ENCODE peak calls at places on chromosomes 7 and 10, in seven cellular contexts. One of them, this sample, is unnamed.

GRCh38 chr10:44132361-44133289 is 252.3 kb downstream of the CXCL12 start:
- DNase-seq in KBM-7: no peak
- DNase-seq in GM12892: no peak
- DNase-seq in SK-N-DZ: no peak
- DNase-seq in ELF-1: no peak
- DNase-seq in HTR-8/SVneo: no peak
- DNase-seq in midbrain: no peak
- DNase-seq in this sample: no peak

GRCh38 chr10:50538473-50539398 is 85.0 kb downstream of the SGMS1 start:
- DNase-seq in KBM-7: no peak
- DNase-seq in GM12892: no peak
- DNase-seq in SK-N-DZ: no peak
- DNase-seq in ELF-1: no peak
- DNase-seq in HTR-8/SVneo: no peak
- DNase-seq in midbrain: peak; percentile 86
- DNase-seq in this sample: no peak

GRCh38 chr10:6493521-6494451 is 86.3 kb downstream of the PRKCQ start:
- DNase-seq in KBM-7: no peak
- DNase-seq in GM12892: no peak
- DNase-seq in SK-N-DZ: no peak
- DNase-seq in ELF-1: no peak
- DNase-seq in HTR-8/SVneo: peak; percentile 19
- DNase-seq in midbrain: no peak
- DNase-seq in this sample: no peak

GRCh38 chr7:133851416-133851815 is 275.7 kb upstream of the LRGUK start:
- DNase-seq in KBM-7: no peak
- DNase-seq in GM12892: no peak
- DNase-seq in SK-N-DZ: no peak
- DNase-seq in ELF-1: no peak
- DNase-seq in HTR-8/SVneo: no peak
- DNase-seq in midbrain: no peak
- DNase-seq in this sample: no peak

GRCh38 chr7:91239171-91239604 is 25.0 kb upstream of the FZD1 start:
- DNase-seq in KBM-7: peak; percentile 35
- DNase-seq in GM12892: no peak
- DNase-seq in SK-N-DZ: no peak
- DNase-seq in ELF-1: no peak
- DNase-seq in HTR-8/SVneo: peak; percentile 13
- DNase-seq in midbrain: no peak
- DNase-seq in this sample: no peak

GRCh38 chr10:125160856-125161569 is 650 bp upstream of the CTBP2 start:
- DNase-seq in KBM-7: peak; percentile 90
- DNase-seq in GM12892: no peak
- DNase-seq in SK-N-DZ: peak; percentile 93
- DNase-seq in ELF-1: peak; percentile 89
- DNase-seq in HTR-8/SVneo: peak; percentile 73
- DNase-seq in midbrain: peak; percentile 59
- DNase-seq in this sample: peak; percentile 95

GRCh38 chr7:99102809-99103690 is 40.9 kb downstream of the SMURF1 start:
- DNase-seq in KBM-7: no peak
- DNase-seq in GM12892: no peak
- DNase-seq in SK-N-DZ: no peak
- DNase-seq in ELF-1: no peak
- DNase-seq in HTR-8/SVneo: no peak
- DNase-seq in midbrain: no peak
- DNase-seq in this sample: no peak

GRCh38 chr7:128347573-128348147 is 4.0 kb upstream of the RBM28 start:
- DNase-seq in KBM-7: peak; percentile 60
- DNase-seq in GM12892: no peak
- DNase-seq in SK-N-DZ: peak; percentile 83
- DNase-seq in ELF-1: peak; percentile 39
- DNase-seq in HTR-8/SVneo: peak; percentile 40
- DNase-seq in midbrain: peak; percentile 61
- DNase-seq in this sample: peak; percentile 78

GRCh38 chr10:123039632-123039930 is 30.8 kb downstream of the ACADSB start:
- DNase-seq in KBM-7: no peak
- DNase-seq in GM12892: no peak
- DNase-seq in SK-N-DZ: no peak
- DNase-seq in ELF-1: no peak
- DNase-seq in HTR-8/SVneo: no peak
- DNase-seq in midbrain: no peak
- DNase-seq in this sample: no peak

GRCh38 chr10:119246862-119247549 is 39.6 kb downstream of the GRK5 start:
- DNase-seq in KBM-7: no peak
- DNase-seq in GM12892: no peak
- DNase-seq in SK-N-DZ: no peak
- DNase-seq in ELF-1: no peak
- DNase-seq in HTR-8/SVneo: no peak
- DNase-seq in midbrain: no peak
- DNase-seq in this sample: no peak

GRCh38 chr10:122181901-122182799 is 88.9 kb upstream of the BTBD16 start:
- DNase-seq in KBM-7: no peak
- DNase-seq in GM12892: no peak
- DNase-seq in SK-N-DZ: no peak
- DNase-seq in ELF-1: no peak
- DNase-seq in HTR-8/SVneo: no peak
- DNase-seq in midbrain: no peak
- DNase-seq in this sample: peak; percentile 80

GRCh38 chr10:80272793-80273522 is 16.5 kb downstream of the MAT1A start:
- DNase-seq in KBM-7: no peak
- DNase-seq in GM12892: no peak
- DNase-seq in SK-N-DZ: no peak
- DNase-seq in ELF-1: no peak
- DNase-seq in HTR-8/SVneo: no peak
- DNase-seq in midbrain: no peak
- DNase-seq in this sample: peak; percentile 47

GRCh38 chr7:130752424-130752823 is 18.4 kb upstream of the KLF14 start:
- DNase-seq in KBM-7: no peak
- DNase-seq in GM12892: no peak
- DNase-seq in SK-N-DZ: no peak
- DNase-seq in ELF-1: no peak
- DNase-seq in HTR-8/SVneo: no peak
- DNase-seq in midbrain: no peak
- DNase-seq in this sample: no peak

GRCh38 chr10:80996615-80997193 is 459.0 kb downstream of the SH2D4B start:
- DNase-seq in KBM-7: no peak
- DNase-seq in GM12892: no peak
- DNase-seq in SK-N-DZ: no peak
- DNase-seq in ELF-1: no peak
- DNase-seq in HTR-8/SVneo: no peak
- DNase-seq in midbrain: no peak
- DNase-seq in this sample: no peak

GRCh38 chr10:85927952-85928677 is 438.5 kb downstream of the GRID1 start:
- DNase-seq in KBM-7: no peak
- DNase-seq in GM12892: no peak
- DNase-seq in SK-N-DZ: no peak
- DNase-seq in ELF-1: no peak
- DNase-seq in HTR-8/SVneo: no peak
- DNase-seq in midbrain: no peak
- DNase-seq in this sample: no peak

GRCh38 chr10:92242910-92243671 is 47.8 kb downstream of the CPEB3 start:
- DNase-seq in KBM-7: peak; percentile 82
- DNase-seq in GM12892: no peak
- DNase-seq in SK-N-DZ: peak; percentile 73
- DNase-seq in ELF-1: peak; percentile 39
- DNase-seq in HTR-8/SVneo: peak; percentile 64
- DNase-seq in midbrain: peak; percentile 85
- DNase-seq in this sample: peak; percentile 84

GRCh38 chr10:29239569-29240472 is 49.0 kb upstream of the LYZL1 start:
- DNase-seq in KBM-7: peak; percentile 23
- DNase-seq in GM12892: no peak
- DNase-seq in SK-N-DZ: peak; percentile 38
- DNase-seq in ELF-1: peak; percentile 83
- DNase-seq in HTR-8/SVneo: peak; percentile 24
- DNase-seq in midbrain: no peak
- DNase-seq in this sample: peak; percentile 89

GRCh38 chr7:5695037-5695708 is 86.3 kb downstream of the RNF216 start:
- DNase-seq in KBM-7: peak; percentile 27
- DNase-seq in GM12892: no peak
- DNase-seq in SK-N-DZ: no peak
- DNase-seq in ELF-1: no peak
- DNase-seq in HTR-8/SVneo: no peak
- DNase-seq in midbrain: peak; percentile 46
- DNase-seq in this sample: no peak

GRCh38 chr7:50920031-50920635 is 137.4 kb upstream of the GRB10 start:
- DNase-seq in KBM-7: no peak
- DNase-seq in GM12892: no peak
- DNase-seq in SK-N-DZ: no peak
- DNase-seq in ELF-1: no peak
- DNase-seq in HTR-8/SVneo: no peak
- DNase-seq in midbrain: no peak
- DNase-seq in this sample: no peak